ENCODE peak calls at places on chromosomes 6 and 20, in five cellular contexts. S is HTR-8/SVneo; D is fibroblast of the conjunctiva; Z is stimulated activated naive CD4-positive, alpha-beta T cell; L is dorsolateral prefrontal cortex. J is an unnamed sample.

GRCh38 chr20:34024733-34025351 is 31.1 kb downstream of the RALY start:
- DNase-seq in L (no peak), Z (no peak), D (no peak), S (no peak), J (no peak)

GRCh38 chr6:143090314-143091044 is 29.8 kb downstream of the AIG1 start:
- DNase-seq in L (no peak), S (no peak), D (no peak), Z (no peak), J (no peak)

GRCh38 chr6:29764422-29765196 is 41.4 kb downstream of the HLA-F start:
- DNase-seq in L (no peak), Z (no peak), D (no peak), S (no peak), J (no peak)

GRCh38 chr6:118565317-118565960 is 17.3 kb downstream of the PLN start:
- DNase-seq in S (peak), Z (peak), D (no peak), L (no peak), J (no peak)

GRCh38 chr6:25715794-25716193 is 38.7 kb upstream of the SLC17A4 start:
- DNase-seq in Z (no peak), D (no peak), S (no peak), L (no peak), J (no peak)

GRCh38 chr20:20364747-20365558 is 3.0 kb upstream of the INSM1 start:
- DNase-seq in S (no peak), Z (no peak), L (no peak), D (no peak), J (no peak)

GRCh38 chr6:90121982-90122381 is 174.7 kb downstream of the BACH2 start:
- DNase-seq in L (no peak), S (no peak), D (no peak), Z (no peak), J (no peak)

GRCh38 chr6:109406196-109406595 is 23.9 kb upstream of the CD164 start:
- DNase-seq in L (no peak), S (no peak), Z (no peak), D (peak), J (no peak)

GRCh38 chr6:39792501-39793450 is 600 bp downstream of the DAAM2 start:
- DNase-seq in S (no peak), D (no peak), Z (no peak), L (no peak), J (no peak)

GRCh38 chr6:81228912-81229540 is 523.5 kb downstream of the TENT5A start:
- DNase-seq in S (no peak), D (peak), L (no peak), Z (no peak), J (no peak)

GRCh38 chr6:55009114-55009513 is 162.5 kb downstream of the FAM83B start:
- DNase-seq in L (no peak), Z (no peak), S (no peak), D (no peak), J (no peak)

GRCh38 chr6:153625089-153625488 is 414.0 kb upstream of the OPRM1 start:
- DNase-seq in Z (no peak), L (no peak), S (peak), D (peak), J (peak)

GRCh38 chr6:107113460-107114212 is 1.7 kb downstream of the BEND3 start:
- DNase-seq in L (no peak), D (no peak), S (no peak), Z (no peak), J (no peak)

GRCh38 chr20:39016496-39016895 is 54.4 kb downstream of the DHX35 start:
- DNase-seq in D (no peak), L (no peak), S (no peak), Z (no peak), J (no peak)